ENCODE peak calls at places on chromosomes 12 and 14, in nine cellular contexts. I is OCI-LY7, K is cardiac muscle cell, E is dorsolateral prefrontal cortex, V is upper lobe of right lung, L is hepatocyte, Z is HFF-Myc, S is transverse colon, Y is pancreas. G is an unnamed sample.
A peak's percentile ranks its signal among the peaks of the same experiment; 100 is the strongest.

GRCh38 chr12:64039285-64039871 is 182.7 kb downstream of the KICS2 start:
- DNase-seq in I (no peak), K (peak; percentile 48), E (no peak), V (no peak), L (no peak), Z (no peak), S (peak; percentile 61), Y (peak; percentile 54), G (peak; percentile 51)

GRCh38 chr12:93087836-93088610 is 158.9 kb upstream of the EEA1 start:
- DNase-seq in I (no peak), K (no peak), E (no peak), V (no peak), L (no peak), Z (no peak), S (no peak), Y (no peak), G (no peak)

GRCh38 chr14:103250888-103251287 is 83.1 kb upstream of the EIF5 start:
- DNase-seq in I (no peak), K (no peak), E (no peak), V (no peak), L (no peak), Z (no peak), S (no peak), Y (no peak), G (no peak)

GRCh38 chr14:68084256-68084655 is 264.7 kb downstream of the RAD51B start:
- DNase-seq in I (no peak), K (peak; percentile 44), E (no peak), V (no peak), L (no peak), Z (no peak), S (no peak), Y (no peak), G (peak; percentile 19)

GRCh38 chr12:25332143-25332542 is 81.4 kb upstream of the KRAS start:
- DNase-seq in I (no peak), K (no peak), E (no peak), V (no peak), L (no peak), Z (no peak), S (no peak), Y (no peak), G (no peak)

GRCh38 chr12:88015825-88016224 is 13.4 kb downstream of the C12orf50 start:
- DNase-seq in I (no peak), K (no peak), E (no peak), V (no peak), L (no peak), Z (no peak), S (no peak), Y (no peak), G (no peak)

GRCh38 chr14:84819528-84819927 is 710.4 kb upstream of the FLRT2 start:
- DNase-seq in I (no peak), K (no peak), E (no peak), V (no peak), L (no peak), Z (no peak), S (no peak), Y (no peak), G (no peak)

GRCh38 chr12:128323526-128323925 is 56.6 kb downstream of the TMEM132C start:
- DNase-seq in I (no peak), K (no peak), E (no peak), V (no peak), L (no peak), Z (no peak), S (no peak), Y (no peak), G (no peak)

GRCh38 chr12:125892276-125892675 is 827.0 kb downstream of the AACS start:
- DNase-seq in I (no peak), K (no peak), E (no peak), V (no peak), L (no peak), Z (no peak), S (no peak), Y (no peak), G (peak; percentile 1)

GRCh38 chr12:60266381-60266852 is 670.6 kb downstream of the SLC16A7 start:
- DNase-seq in I (no peak), K (peak; percentile 56), E (no peak), V (no peak), L (peak; percentile 47), Z (no peak), S (no peak), Y (no peak), G (peak; percentile 55)

GRCh38 chr12:12722351-12723146 is 5.4 kb downstream of the CDKN1B start:
- DNase-seq in I (peak; percentile 54), K (peak; percentile 47), E (no peak), V (no peak), L (no peak), Z (no peak), S (no peak), Y (no peak), G (no peak)

GRCh38 chr14:64772394-64772950 is 68.2 kb downstream of the PLEKHG3 start:
- DNase-seq in I (no peak), K (no peak), E (no peak), V (no peak), L (no peak), Z (no peak), S (no peak), Y (no peak), G (no peak)

GRCh38 chr12:104011265-104011664 is 38.7 kb downstream of the GLT8D2 start:
- DNase-seq in I (no peak), K (peak; percentile 84), E (no peak), V (no peak), L (no peak), Z (peak; percentile 70), S (no peak), Y (no peak), G (peak; percentile 89)

GRCh38 chr14:32203928-32204357 is 874 bp upstream of the RNU6-8 start:
- DNase-seq in I (no peak), K (peak; percentile 6), E (peak; percentile 40), V (no peak), L (no peak), Z (no peak), S (peak; percentile 38), Y (peak; percentile 20), G (peak; percentile 16)

GRCh38 chr14:22502007-22502406 is 87.0 kb downstream of the DAD1 start:
- DNase-seq in I (no peak), K (no peak), E (no peak), V (no peak), L (no peak), Z (no peak), S (no peak), Y (no peak), G (no peak)

GRCh38 chr12:122043476-122043875 is 21.8 kb downstream of the BCL7A start:
- DNase-seq in I (no peak), K (no peak), E (no peak), V (no peak), L (no peak), Z (no peak), S (no peak), Y (no peak), G (no peak)

GRCh38 chr12:104772336-104772735 is 185.8 kb downstream of the SLC41A2 start:
- DNase-seq in I (no peak), K (no peak), E (no peak), V (no peak), L (no peak), Z (no peak), S (no peak), Y (no peak), G (no peak)

GRCh38 chr12:31589582-31589895 is 1.4 kb downstream of the DENND5B start:
- DNase-seq in I (peak; percentile 80), K (no peak), E (peak; percentile 64), V (peak; percentile 76), L (no peak), Z (no peak), S (no peak), Y (no peak), G (no peak)

GRCh38 chr14:55194656-55195355 is 3.4 kb upstream of the DLGAP5 start:
- DNase-seq in I (no peak), K (no peak), E (no peak), V (no peak), L (no peak), Z (no peak), S (no peak), Y (no peak), G (no peak)

GRCh38 chr12:1595690-1596347 is 1.4 kb upstream of the FBXL14 start:
- DNase-seq in I (no peak), K (no peak), E (no peak), V (no peak), L (no peak), Z (no peak), S (peak; percentile 33), Y (no peak), G (peak; percentile 70)
- H3K4me3 ChIP-seq in I (peak overlapping the region; percentile 72), K (no peak overlapping the region), E (no peak overlapping the region), V (peak overlapping the region; percentile 89), L (no peak overlapping the region), Z (peak overlapping the region; percentile 73), S (peak overlapping the region; percentile 75), Y (no peak overlapping the region), G (peak overlapping the region; percentile 81)

GRCh38 chr14:74526854-74527585 is 33.5 kb downstream of the ISCA2 start:
- DNase-seq in I (no peak), K (peak; percentile 10), E (no peak), V (no peak), L (no peak), Z (no peak), S (no peak), Y (no peak), G (no peak)
- TF ChIP-seq CTCF in I (no peak), K (no peak), E (no peak), V (no peak), L (no peak), Z (no peak), S (no peak), Y (no peak), G (no peak)

GRCh38 chr12:1318327-1319031 is 275.9 kb downstream of the FBXL14 start:
- DNase-seq in I (peak; percentile 44), K (peak; percentile 64), E (peak; percentile 48), V (no peak), L (peak; percentile 28), Z (no peak), S (no peak), Y (peak; percentile 30), G (peak; percentile 15)
- H3K4me3 ChIP-seq in I (no peak overlapping the region), K (no peak overlapping the region), E (no peak overlapping the region), V (no peak overlapping the region), L (no peak overlapping the region), Z (no peak overlapping the region), S (no peak overlapping the region), Y (peak overlapping the region; percentile 15), G (peak overlapping the region; percentile 34)

GRCh38 chr12:116928504-116928903 is 17.8 kb downstream of the FBXW8 start:
- DNase-seq in I (no peak), K (no peak), E (no peak), V (no peak), L (no peak), Z (no peak), S (no peak), Y (no peak), G (no peak)

GRCh38 chr12:116929885-116930284 is 19.1 kb downstream of the FBXW8 start:
- DNase-seq in I (no peak), K (no peak), E (no peak), V (no peak), L (no peak), Z (no peak), S (no peak), Y (no peak), G (no peak)

GRCh38 chr12:116924558-116925453 is 14.1 kb downstream of the FBXW8 start:
- DNase-seq in I (peak; percentile 83), K (peak; percentile 57), E (no peak), V (no peak), L (no peak), Z (peak; percentile 41), S (peak; percentile 14), Y (no peak), G (peak; percentile 76)

GRCh38 chr12:116927244-116927940 is 16.6 kb downstream of the FBXW8 start:
- DNase-seq in I (no peak), K (no peak), E (no peak), V (no peak), L (no peak), Z (no peak), S (no peak), Y (no peak), G (no peak)

GRCh38 chr12:116926283-116927243 is 15.8 kb downstream of the FBXW8 start:
- DNase-seq in I (no peak), K (no peak), E (no peak), V (no peak), L (no peak), Z (no peak), S (no peak), Y (no peak), G (no peak)
- TF ChIP-seq CTCF in I (no peak), K (no peak), E (no peak), V (no peak), L (no peak), Z (no peak), S (no peak), Y (no peak), G (no peak)